ENCODE peak calls at places on chromosomes 16 and 17, in ten cellular contexts. M is A549, H is GM23338, I is endothelial cell of umbilical vein, B is lower lobe of right lung, P is cardiac fibroblast, O is esophagus muscularis mucosa, G is Peyer's patch, D is fibroblast of mammary gland, J is fibroblast of lung. A is an unnamed sample.

GRCh38 chr16:29820271-29820701 is at the start of gene MVP:
- DNase-seq in M (peak; percentile 74), H (no peak), I (peak; percentile 42), B (peak; percentile 84), P (peak; percentile 75), O (no peak), G (peak; percentile 85), D (peak; percentile 77), J (peak; percentile 63), A (peak; percentile 60)

GRCh38 chr16:78791926-78792325 is 692.5 kb downstream of the WWOX start:
- DNase-seq in M (no peak), H (no peak), I (no peak), B (no peak), P (no peak), O (no peak), G (no peak), D (no peak), J (no peak), A (no peak)

GRCh38 chr16:70808371-70808770 is 7.4 kb upstream of the VAC14 start:
- DNase-seq in M (no peak), H (no peak), I (no peak), B (no peak), P (no peak), O (no peak), G (no peak), D (no peak), J (no peak), A (no peak)

GRCh38 chr16:87132361-87133014 is 184.7 kb downstream of the C16orf95 start:
- DNase-seq in M (no peak), H (no peak), I (no peak), B (no peak), P (peak; percentile 69), O (no peak), G (no peak), D (peak; percentile 66), J (peak; percentile 83), A (no peak)

GRCh38 chr17:65558683-65559311 is 2.7 kb downstream of the AXIN2 start:
- DNase-seq in M (no peak), H (peak; percentile 59), I (no peak), B (no peak), P (no peak), O (no peak), G (no peak), D (no peak), J (no peak), A (no peak)

GRCh38 chr17:77424585-77425344 is 284.0 kb downstream of the SEC14L1 start:
- DNase-seq in M (no peak), H (no peak), I (peak; percentile 72), B (peak; percentile 85), P (peak; percentile 99), O (peak; percentile 97), G (peak; percentile 76), D (peak; percentile 98), J (peak; percentile 95), A (no peak)

GRCh38 chr17:72392056-72393010 is 271.5 kb downstream of the SOX9 start:
- DNase-seq in M (no peak), H (no peak), I (no peak), B (no peak), P (peak; percentile 75), O (no peak), G (no peak), D (peak; percentile 96), J (peak; percentile 82), A (no peak)

GRCh38 chr16:76182092-76182635 is 95.0 kb upstream of the CNTNAP4 start:
- DNase-seq in M (no peak), H (no peak), I (no peak), B (no peak), P (no peak), O (no peak), G (no peak), D (peak; percentile 10), J (no peak), A (no peak)

GRCh38 chr16:29311636-29312344 is 94.7 kb downstream of the NPIPB11 start:
- DNase-seq in M (no peak), H (no peak), I (no peak), B (no peak), P (no peak), O (no peak), G (no peak), D (no peak), J (no peak), A (no peak)

GRCh38 chr17:4440690-4441686 is 7.2 kb downstream of the SPNS3 start:
- DNase-seq in M (no peak), H (no peak), I (no peak), B (no peak), P (peak; percentile 70), O (no peak), G (no peak), D (no peak), J (no peak), A (no peak)

GRCh38 chr17:73401911-73402310 is 90.1 kb upstream of the CDC42EP4 start:
- DNase-seq in M (no peak), H (peak; percentile 81), I (no peak), B (peak; percentile 50), P (peak; percentile 33), O (no peak), G (no peak), D (peak; percentile 34), J (peak; percentile 29), A (no peak)

GRCh38 chr17:57597531-57598453 is 147.3 kb downstream of the CCDC182 start:
- DNase-seq in M (peak; percentile 86), H (peak; percentile 90), I (peak; percentile 67), B (peak; percentile 59), P (peak; percentile 86), O (no peak), G (peak; percentile 63), D (peak; percentile 79), J (peak; percentile 71), A (no peak)

GRCh38 chr17:66353937-66354401 is 51.6 kb downstream of the PRKCA start:
- DNase-seq in M (no peak), H (no peak), I (peak; percentile 79), B (no peak), P (peak; percentile 37), O (no peak), G (no peak), D (peak; percentile 61), J (peak; percentile 87), A (no peak)

GRCh38 chr16:7330709-7331108 is 1.9 kb upstream of the RBFOX1 start:
- DNase-seq in M (no peak), H (no peak), I (no peak), B (no peak), P (no peak), O (no peak), G (no peak), D (no peak), J (no peak), A (no peak)

GRCh38 chr16:7332611-7333010 is at the start of gene RBFOX1:
- DNase-seq in M (no peak), H (no peak), I (no peak), B (no peak), P (no peak), O (no peak), G (no peak), D (no peak), J (no peak), A (no peak)

GRCh38 chr16:7334801-7335560 is 2.3 kb downstream of the RBFOX1 start:
- DNase-seq in M (no peak), H (no peak), I (no peak), B (no peak), P (no peak), O (no peak), G (no peak), D (no peak), J (no peak), A (no peak)

GRCh38 chr16:7331997-7332396 is 648 bp upstream of the RBFOX1 start:
- DNase-seq in M (no peak), H (no peak), I (no peak), B (no peak), P (no peak), O (no peak), G (no peak), D (no peak), J (no peak), A (no peak)

GRCh38 chr16:7333326-7333725 is 681 bp downstream of the RBFOX1 start:
- DNase-seq in M (no peak), H (no peak), I (no peak), B (no peak), P (no peak), O (no peak), G (no peak), D (no peak), J (no peak), A (no peak)
- H3K4me3 ChIP-seq in M (no peak overlapping the region), H (no peak overlapping the region), I (no peak overlapping the region), B (no peak overlapping the region), P (no peak overlapping the region), O (no peak overlapping the region), G (no peak overlapping the region), D (no peak overlapping the region), J (no peak overlapping the region), A (no peak overlapping the region)

GRCh38 chr17:38563362-38564253 is 42.1 kb downstream of the SRCIN1 start:
- DNase-seq in M (no peak), H (peak; percentile 94), I (no peak), B (no peak), P (no peak), O (no peak), G (no peak), D (no peak), J (no peak), A (no peak)
- H3K4me3 ChIP-seq in M (no peak overlapping the region), H (peak overlapping the region; percentile 75), I (no peak overlapping the region), B (no peak overlapping the region), P (no peak overlapping the region), O (no peak overlapping the region), G (no peak overlapping the region), D (no peak overlapping the region), J (no peak overlapping the region), A (no peak overlapping the region)

GRCh38 chr17:8315740-8316217 is 5.7 kb downstream of the ARHGEF15 start:
- DNase-seq in M (no peak), H (peak; percentile 79), I (no peak), B (no peak), P (no peak), O (no peak), G (no peak), D (no peak), J (no peak), A (no peak)
- H3K4me3 ChIP-seq in M (no peak overlapping the region), H (peak overlapping the region; percentile 98), I (no peak overlapping the region), B (no peak overlapping the region), P (no peak overlapping the region), O (no peak overlapping the region), G (no peak overlapping the region), D (no peak overlapping the region), J (no peak overlapping the region), A (no peak overlapping the region)

GRCh38 chr17:81519284-81520020 is 6.9 kb upstream of the ACTG1 start:
- DNase-seq in M (peak; percentile 61), H (peak; percentile 78), I (no peak), B (peak; percentile 84), P (no peak), O (no peak), G (peak; percentile 86), D (no peak), J (no peak), A (peak; percentile 59)

GRCh38 chr17:81517009-81517338 is 4.4 kb upstream of the ACTG1 start:
- DNase-seq in M (no peak), H (no peak), I (no peak), B (peak; percentile 31), P (no peak), O (no peak), G (no peak), D (no peak), J (no peak), A (no peak)

GRCh38 chr17:81518785-81519283 is 6.2 kb upstream of the ACTG1 start:
- DNase-seq in M (peak; percentile 55), H (peak; percentile 61), I (no peak), B (peak; percentile 82), P (no peak), O (no peak), G (peak; percentile 83), D (no peak), J (no peak), A (no peak)

GRCh38 chr17:81517339-81518112 is 4.9 kb upstream of the ACTG1 start:
- DNase-seq in M (no peak), H (peak; percentile 64), I (no peak), B (peak; percentile 52), P (no peak), O (no peak), G (no peak), D (no peak), J (peak; percentile 39), A (no peak)

GRCh38 chr17:81518113-81518784 is 5.7 kb upstream of the ACTG1 start:
- DNase-seq in M (no peak), H (peak; percentile 52), I (no peak), B (no peak), P (no peak), O (no peak), G (no peak), D (no peak), J (no peak), A (no peak)
- H3K4me3 ChIP-seq in M (peak overlapping the region; percentile 66), H (peak overlapping the region; percentile 65), I (no peak overlapping the region), B (peak overlapping the region; percentile 55), P (peak overlapping the region; percentile 40), O (peak overlapping the region; percentile 88), G (peak overlapping the region; percentile 80), D (peak overlapping the region; percentile 33), J (peak overlapping the region; percentile 41), A (peak overlapping the region; percentile 60)

A was measured in CD8-positive, alpha-beta T cell.